ENCODE peak calls at places on chromosomes 12 and 14, in six cellular contexts. One of them, this sample, is unnamed.

GRCh38 chr12:69240625-69240984 is 1.2 kb downstream of the CPSF6 start:
- DNase-seq in bronchial epithelial cell: peak
- DNase-seq in nephron progenitor cell: no peak
- DNase-seq in WTC11: no peak
- DNase-seq in HFF-Myc: no peak
- DNase-seq in kidney epithelial cell: no peak
- DNase-seq in this sample: no peak

GRCh38 chr12:123762715-123763052 is 583 bp downstream of the DNAH10 start:
- DNase-seq in bronchial epithelial cell: no peak
- DNase-seq in nephron progenitor cell: no peak
- DNase-seq in WTC11: no peak
- DNase-seq in HFF-Myc: no peak
- DNase-seq in kidney epithelial cell: no peak
- DNase-seq in this sample: no peak

GRCh38 chr12:47234576-47235141 is 154.9 kb upstream of the AMIGO2 start:
- DNase-seq in bronchial epithelial cell: no peak
- DNase-seq in nephron progenitor cell: no peak
- DNase-seq in WTC11: peak
- DNase-seq in HFF-Myc: no peak
- DNase-seq in kidney epithelial cell: no peak
- DNase-seq in this sample: no peak

GRCh38 chr12:107130830-107131760 is 37.7 kb upstream of the CRY1 start:
- DNase-seq in bronchial epithelial cell: no peak
- DNase-seq in nephron progenitor cell: peak
- DNase-seq in WTC11: no peak
- DNase-seq in HFF-Myc: peak
- DNase-seq in kidney epithelial cell: no peak
- DNase-seq in this sample: no peak

GRCh38 chr14:68506645-68507405 is 286.0 kb downstream of the ZFP36L1 start:
- DNase-seq in bronchial epithelial cell: peak
- DNase-seq in nephron progenitor cell: no peak
- DNase-seq in WTC11: no peak
- DNase-seq in HFF-Myc: no peak
- DNase-seq in kidney epithelial cell: peak
- DNase-seq in this sample: no peak

GRCh38 chr12:76450690-76451089 is 102.5 kb upstream of the BBS10 start:
- DNase-seq in bronchial epithelial cell: peak
- DNase-seq in nephron progenitor cell: no peak
- DNase-seq in WTC11: no peak
- DNase-seq in HFF-Myc: no peak
- DNase-seq in kidney epithelial cell: peak
- DNase-seq in this sample: no peak

GRCh38 chr12:45407188-45407850 is 191.4 kb downstream of the ANO6 start:
- DNase-seq in bronchial epithelial cell: peak
- DNase-seq in nephron progenitor cell: no peak
- DNase-seq in WTC11: no peak
- DNase-seq in HFF-Myc: no peak
- DNase-seq in kidney epithelial cell: no peak
- DNase-seq in this sample: no peak

GRCh38 chr12:3178671-3179413 is 101.7 kb downstream of the TSPAN9 start:
- DNase-seq in bronchial epithelial cell: no peak
- DNase-seq in nephron progenitor cell: no peak
- DNase-seq in WTC11: no peak
- DNase-seq in HFF-Myc: no peak
- DNase-seq in kidney epithelial cell: no peak
- DNase-seq in this sample: no peak

GRCh38 chr12:84604541-84604940 is 308.1 kb downstream of the SLC6A15 start:
- DNase-seq in bronchial epithelial cell: no peak
- DNase-seq in nephron progenitor cell: no peak
- DNase-seq in WTC11: no peak
- DNase-seq in HFF-Myc: no peak
- DNase-seq in kidney epithelial cell: no peak
- DNase-seq in this sample: no peak

GRCh38 chr12:70049596-70050360 is 193.5 kb upstream of the CNOT2 start:
- DNase-seq in bronchial epithelial cell: peak
- DNase-seq in nephron progenitor cell: no peak
- DNase-seq in WTC11: no peak
- DNase-seq in HFF-Myc: no peak
- DNase-seq in kidney epithelial cell: peak
- DNase-seq in this sample: no peak

GRCh38 chr12:107092669-107093546 is 441 bp downstream of the CRY1 start:
- DNase-seq in bronchial epithelial cell: peak
- DNase-seq in nephron progenitor cell: peak
- DNase-seq in WTC11: peak
- DNase-seq in HFF-Myc: no peak
- DNase-seq in kidney epithelial cell: peak
- DNase-seq in this sample: no peak

GRCh38 chr14:33796356-33796755 is 154.5 kb downstream of the EGLN3 start:
- DNase-seq in bronchial epithelial cell: no peak
- DNase-seq in nephron progenitor cell: no peak
- DNase-seq in WTC11: no peak
- DNase-seq in HFF-Myc: no peak
- DNase-seq in kidney epithelial cell: no peak
- DNase-seq in this sample: no peak

DNA sequence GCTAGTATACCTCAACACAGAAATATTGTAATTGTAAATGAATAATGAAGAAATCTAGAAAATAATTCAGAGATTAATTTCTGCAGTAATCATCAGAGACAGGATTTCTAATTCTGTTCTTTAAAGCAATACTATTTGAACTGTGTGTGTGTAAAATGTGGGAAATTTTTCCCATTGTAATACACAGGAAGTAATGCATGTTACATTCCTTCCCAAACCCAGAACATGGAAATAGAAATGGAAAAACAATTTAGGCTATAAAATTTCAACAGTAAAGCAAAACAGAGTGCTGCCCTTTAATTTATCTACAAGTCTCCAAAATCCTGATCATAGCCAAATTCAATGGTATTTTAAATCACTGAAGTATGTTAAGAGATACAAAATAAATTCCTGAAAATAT is 1465.6 kb upstream of the FLRT2 start:
- DNase-seq in bronchial epithelial cell: no peak
- DNase-seq in nephron progenitor cell: no peak
- DNase-seq in WTC11: no peak
- DNase-seq in HFF-Myc: no peak
- DNase-seq in kidney epithelial cell: no peak
- DNase-seq in this sample: no peak
- TF ChIP-seq CTCF in bronchial epithelial cell: no peak
- TF ChIP-seq CTCF in nephron progenitor cell: no peak
- TF ChIP-seq CTCF in WTC11: no peak
- TF ChIP-seq CTCF in HFF-Myc: no peak
- TF ChIP-seq CTCF in kidney epithelial cell: no peak
- TF ChIP-seq CTCF in this sample: no peak

GRCh38 chr14:54738009-54738408 is 164.6 kb downstream of the GCH1 start:
- DNase-seq in bronchial epithelial cell: no peak
- DNase-seq in nephron progenitor cell: no peak
- DNase-seq in WTC11: no peak
- DNase-seq in HFF-Myc: no peak
- DNase-seq in kidney epithelial cell: no peak
- DNase-seq in this sample: no peak
- TF ChIP-seq CTCF in bronchial epithelial cell: no peak
- TF ChIP-seq CTCF in nephron progenitor cell: no peak
- TF ChIP-seq CTCF in WTC11: no peak
- TF ChIP-seq CTCF in HFF-Myc: no peak
- TF ChIP-seq CTCF in kidney epithelial cell: no peak
- TF ChIP-seq CTCF in this sample: no peak

GRCh38 chr14:99201351-99202073 is 70.5 kb downstream of the BCL11B start:
- DNase-seq in bronchial epithelial cell: no peak
- DNase-seq in nephron progenitor cell: no peak
- DNase-seq in WTC11: no peak
- DNase-seq in HFF-Myc: no peak
- DNase-seq in kidney epithelial cell: no peak
- DNase-seq in this sample: no peak

GRCh38 chr14:99200654-99201005 is 71.4 kb downstream of the BCL11B start:
- DNase-seq in bronchial epithelial cell: no peak
- DNase-seq in nephron progenitor cell: no peak
- DNase-seq in WTC11: no peak
- DNase-seq in HFF-Myc: no peak
- DNase-seq in kidney epithelial cell: no peak
- DNase-seq in this sample: no peak

GRCh38 chr14:99198746-99199145 is 73.3 kb downstream of the BCL11B start:
- DNase-seq in bronchial epithelial cell: no peak
- DNase-seq in nephron progenitor cell: no peak
- DNase-seq in WTC11: no peak
- DNase-seq in HFF-Myc: no peak
- DNase-seq in kidney epithelial cell: no peak
- DNase-seq in this sample: no peak

GRCh38 chr14:99202516-99202915 is 69.5 kb downstream of the BCL11B start:
- DNase-seq in bronchial epithelial cell: no peak
- DNase-seq in nephron progenitor cell: no peak
- DNase-seq in WTC11: no peak
- DNase-seq in HFF-Myc: no peak
- DNase-seq in kidney epithelial cell: no peak
- DNase-seq in this sample: no peak

DNA sequence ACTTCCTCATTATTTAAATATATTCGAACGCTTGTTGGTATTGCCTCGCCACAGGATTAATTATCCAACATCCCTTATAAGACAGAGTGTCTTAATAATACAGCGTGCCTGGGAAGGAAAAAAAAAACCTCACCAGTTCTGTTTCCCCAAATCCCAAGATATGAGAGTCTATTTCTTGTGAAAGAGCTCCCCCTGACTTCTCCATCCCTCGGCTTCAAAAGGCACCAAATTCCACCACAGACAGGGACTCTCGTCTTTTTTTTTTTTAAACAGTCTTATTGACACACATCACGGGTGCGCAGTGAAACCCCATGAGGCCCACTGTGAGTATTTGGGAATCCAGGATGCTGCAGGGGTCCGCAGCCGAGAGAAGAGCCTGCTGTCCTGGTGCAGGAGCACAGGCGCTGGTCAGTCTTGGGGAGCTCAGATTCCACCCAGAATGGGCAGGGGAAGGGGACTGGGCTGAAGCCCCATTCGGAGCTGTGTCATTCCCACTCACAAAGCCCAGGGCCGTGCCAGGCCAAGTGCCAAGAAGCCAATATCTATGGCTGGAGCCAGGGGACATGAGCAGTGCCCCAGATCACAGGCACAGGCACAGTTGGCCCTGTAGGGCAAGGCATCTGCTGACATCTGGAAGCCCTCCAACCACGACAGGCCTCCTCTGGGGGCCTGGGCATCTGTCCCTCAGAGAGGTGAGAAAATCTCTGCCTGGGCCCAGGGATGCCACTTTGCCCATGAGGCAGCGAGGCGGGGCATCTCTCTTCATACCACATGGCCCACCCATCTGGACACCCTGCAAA is 71.9 kb downstream of the BCL11B start:
- DNase-seq in bronchial epithelial cell: no peak
- DNase-seq in nephron progenitor cell: no peak
- DNase-seq in WTC11: no peak
- DNase-seq in HFF-Myc: no peak
- DNase-seq in kidney epithelial cell: no peak
- DNase-seq in this sample: no peak
- TF ChIP-seq CTCF in bronchial epithelial cell: no peak
- TF ChIP-seq CTCF in nephron progenitor cell: no peak
- TF ChIP-seq CTCF in WTC11: no peak
- TF ChIP-seq CTCF in HFF-Myc: peak
- TF ChIP-seq CTCF in kidney epithelial cell: peak
- TF ChIP-seq CTCF in this sample: no peak

DNA sequence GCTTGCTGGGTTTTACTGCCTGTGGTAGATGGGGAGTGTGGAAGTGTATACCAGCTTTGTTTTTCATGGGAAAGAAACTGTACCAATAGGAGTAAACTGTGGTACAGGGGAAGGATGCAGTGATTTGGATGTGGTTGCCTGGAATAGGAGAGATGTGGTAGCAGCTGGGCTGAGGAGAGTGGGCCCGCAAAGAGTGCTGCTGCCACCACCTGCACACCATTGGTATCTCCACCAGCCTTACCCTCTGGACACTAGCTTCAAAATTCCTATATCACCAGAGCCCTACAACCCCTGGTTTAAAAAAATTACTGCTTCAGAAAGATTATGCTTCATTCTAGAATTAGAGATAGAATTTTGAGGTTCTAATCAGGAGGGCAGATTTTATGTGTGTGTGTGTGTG is 53.6 kb downstream of the AKAP6 start:
- DNase-seq in bronchial epithelial cell: peak
- DNase-seq in nephron progenitor cell: no peak
- DNase-seq in WTC11: peak
- DNase-seq in HFF-Myc: peak
- DNase-seq in kidney epithelial cell: no peak
- DNase-seq in this sample: no peak
- TF ChIP-seq CTCF in bronchial epithelial cell: peak
- TF ChIP-seq CTCF in nephron progenitor cell: peak
- TF ChIP-seq CTCF in WTC11: no peak
- TF ChIP-seq CTCF in HFF-Myc: peak
- TF ChIP-seq CTCF in kidney epithelial cell: peak
- TF ChIP-seq CTCF in this sample: peak

GRCh38 chr14:21071225-21072041 is 1.3 kb downstream of the ARHGEF40 start:
- DNase-seq in bronchial epithelial cell: peak
- DNase-seq in nephron progenitor cell: peak
- DNase-seq in WTC11: peak
- DNase-seq in HFF-Myc: peak
- DNase-seq in kidney epithelial cell: no peak
- DNase-seq in this sample: no peak
- TF ChIP-seq CTCF in bronchial epithelial cell: no peak
- TF ChIP-seq CTCF in nephron progenitor cell: no peak
- TF ChIP-seq CTCF in WTC11: no peak
- TF ChIP-seq CTCF in HFF-Myc: no peak
- TF ChIP-seq CTCF in kidney epithelial cell: no peak
- TF ChIP-seq CTCF in this sample: no peak

GRCh38 chr12:49895773-49896172 is 7.9 kb downstream of the FAIM2 start:
- DNase-seq in bronchial epithelial cell: no peak
- DNase-seq in nephron progenitor cell: no peak
- DNase-seq in WTC11: no peak
- DNase-seq in HFF-Myc: no peak
- DNase-seq in kidney epithelial cell: no peak
- DNase-seq in this sample: no peak
- TF ChIP-seq CTCF in bronchial epithelial cell: no peak
- TF ChIP-seq CTCF in nephron progenitor cell: no peak
- TF ChIP-seq CTCF in WTC11: no peak
- TF ChIP-seq CTCF in HFF-Myc: no peak
- TF ChIP-seq CTCF in kidney epithelial cell: no peak
- TF ChIP-seq CTCF in this sample: no peak

DNA sequence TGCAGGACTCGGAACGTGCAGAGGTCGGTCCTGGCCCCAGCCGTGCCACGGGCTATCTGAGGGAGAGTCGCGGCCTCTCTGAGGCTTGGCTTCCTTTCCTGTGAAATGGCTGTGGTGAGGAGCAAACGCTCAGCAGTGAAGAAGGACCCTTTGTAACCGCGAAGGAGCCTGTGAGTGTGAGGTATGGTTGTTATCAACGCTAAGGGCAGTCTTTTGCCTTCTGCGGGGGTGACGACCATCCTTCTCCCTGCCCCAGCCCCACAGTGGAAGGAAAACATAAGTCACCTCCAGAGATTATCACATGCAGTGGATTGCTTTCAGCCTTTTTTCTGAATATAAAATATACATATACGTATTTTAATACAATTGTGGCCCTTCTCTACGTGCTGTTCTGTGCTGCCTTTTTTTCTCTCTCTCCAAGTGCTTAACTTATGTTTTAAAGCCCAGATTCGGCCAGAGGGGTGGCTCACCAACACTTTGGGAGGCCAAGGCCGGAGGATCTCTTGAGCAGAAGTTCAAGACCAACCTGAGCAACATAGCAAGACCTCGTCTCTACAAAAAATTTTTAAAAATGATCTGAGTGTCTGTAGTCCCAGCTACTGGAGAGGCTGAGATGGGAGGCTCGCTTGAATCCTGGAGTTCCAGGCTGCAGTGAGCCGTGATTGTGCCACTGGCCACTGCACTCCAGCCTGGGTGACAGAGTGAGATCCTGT is 17.4 kb downstream of the TAMALIN start:
- DNase-seq in bronchial epithelial cell: no peak
- DNase-seq in nephron progenitor cell: no peak
- DNase-seq in WTC11: no peak
- DNase-seq in HFF-Myc: no peak
- DNase-seq in kidney epithelial cell: no peak
- DNase-seq in this sample: no peak
- TF ChIP-seq CTCF in bronchial epithelial cell: no peak
- TF ChIP-seq CTCF in nephron progenitor cell: peak
- TF ChIP-seq CTCF in WTC11: peak
- TF ChIP-seq CTCF in HFF-Myc: no peak
- TF ChIP-seq CTCF in kidney epithelial cell: no peak
- TF ChIP-seq CTCF in this sample: no peak

This sample was measured in D721Med.